ENCODE peak calls at places on chromosomes 4 and X, in six cellular contexts. One of them, this sample, is unnamed.

GRCh38 chrX:28058906-28059305 is 77.7 kb upstream of the DCAF8L1 start:
- DNase-seq in HepG2: no peak
- DNase-seq in GM12878: no peak
- DNase-seq in K562: no peak
- DNase-seq in H1: no peak
- DNase-seq in GM12891: no peak
- DNase-seq in this sample: no peak

GRCh38 chrX:3177851-3178250 is 136.6 kb downstream of the ARSF start:
- DNase-seq in K562: no peak
- DNase-seq in HepG2: peak; percentile 1
- DNase-seq in GM12878: no peak
- DNase-seq in H1: no peak
- DNase-seq in GM12891: no peak
- DNase-seq in this sample: no peak

GRCh38 chrX:6021316-6022091 is 207.2 kb downstream of the NLGN4X start:
- DNase-seq in H1: peak; percentile 61
- DNase-seq in GM12878: no peak
- DNase-seq in K562: no peak
- DNase-seq in GM12891: peak; percentile 1
- DNase-seq in HepG2: peak; percentile 2
- DNase-seq in this sample: peak; percentile 5

GRCh38 chr4:176425035-176425434 is 105.3 kb downstream of the SPCS3 start:
- DNase-seq in GM12878: no peak
- DNase-seq in GM12891: no peak
- DNase-seq in HepG2: no peak
- DNase-seq in K562: no peak
- DNase-seq in H1: no peak
- DNase-seq in this sample: no peak

GRCh38 chr4:6751611-6752485 is 30.7 kb upstream of the KIAA0232 start:
- DNase-seq in K562: no peak
- DNase-seq in HepG2: no peak
- DNase-seq in H1: no peak
- DNase-seq in GM12891: no peak
- DNase-seq in GM12878: no peak
- DNase-seq in this sample: no peak

GRCh38 chr4:30828290-30828926 is 108.2 kb downstream of the PCDH7 start:
- DNase-seq in HepG2: no peak
- DNase-seq in GM12891: no peak
- DNase-seq in K562: no peak
- DNase-seq in GM12878: no peak
- DNase-seq in H1: no peak
- DNase-seq in this sample: no peak

GRCh38 chrX:129719931-129720520 is 18.8 kb upstream of the XPNPEP2 start:
- DNase-seq in GM12891: no peak
- DNase-seq in HepG2: no peak
- DNase-seq in GM12878: no peak
- DNase-seq in H1: no peak
- DNase-seq in K562: no peak
- DNase-seq in this sample: no peak

GRCh38 chrX:129908636-129909035 is 2.7 kb downstream of the UTP14A start:
- DNase-seq in GM12891: no peak
- DNase-seq in GM12878: no peak
- DNase-seq in K562: no peak
- DNase-seq in H1: no peak
- DNase-seq in HepG2: peak; percentile 13
- DNase-seq in this sample: no peak

GRCh38 chr4:61406677-61407076 is 206.6 kb downstream of the ADGRL3 start:
- DNase-seq in H1: no peak
- DNase-seq in GM12891: no peak
- DNase-seq in K562: no peak
- DNase-seq in HepG2: no peak
- DNase-seq in GM12878: no peak
- DNase-seq in this sample: no peak

GRCh38 chrX:106952988-106953387 is 32.8 kb downstream of the CLDN2 start:
- DNase-seq in K562: no peak
- DNase-seq in H1: no peak
- DNase-seq in HepG2: no peak
- DNase-seq in GM12891: no peak
- DNase-seq in GM12878: no peak
- DNase-seq in this sample: no peak

GRCh38 chr4:47531241-47531953 is 46.3 kb downstream of the ATP10D start:
- DNase-seq in K562: no peak
- DNase-seq in GM12878: peak; percentile 86
- DNase-seq in HepG2: peak; percentile 16
- DNase-seq in H1: no peak
- DNase-seq in GM12891: no peak
- DNase-seq in this sample: peak; percentile 6
- TF ChIP-seq TAF1 in K562: no peak
- TF ChIP-seq TAF1 in GM12878: no peak
- TF ChIP-seq TAF1 in HepG2: no peak
- TF ChIP-seq TAF1 in H1: no peak
- TF ChIP-seq TAF1 in GM12891: no peak
- TF ChIP-seq TAF1 in this sample: no peak

GRCh38 chrX:49310371-49310770 is 6.9 kb downstream of the GAGE10 start:
- DNase-seq in HepG2: no peak
- DNase-seq in H1: no peak
- DNase-seq in GM12891: no peak
- DNase-seq in K562: no peak
- DNase-seq in GM12878: no peak
- DNase-seq in this sample: no peak
- TF ChIP-seq POLR2A in HepG2: no peak
- TF ChIP-seq POLR2A in H1: no peak
- TF ChIP-seq POLR2A in GM12891: no peak
- TF ChIP-seq POLR2A in K562: no peak
- TF ChIP-seq POLR2A in GM12878: no peak
- TF ChIP-seq POLR2A in this sample: no peak

DNA sequence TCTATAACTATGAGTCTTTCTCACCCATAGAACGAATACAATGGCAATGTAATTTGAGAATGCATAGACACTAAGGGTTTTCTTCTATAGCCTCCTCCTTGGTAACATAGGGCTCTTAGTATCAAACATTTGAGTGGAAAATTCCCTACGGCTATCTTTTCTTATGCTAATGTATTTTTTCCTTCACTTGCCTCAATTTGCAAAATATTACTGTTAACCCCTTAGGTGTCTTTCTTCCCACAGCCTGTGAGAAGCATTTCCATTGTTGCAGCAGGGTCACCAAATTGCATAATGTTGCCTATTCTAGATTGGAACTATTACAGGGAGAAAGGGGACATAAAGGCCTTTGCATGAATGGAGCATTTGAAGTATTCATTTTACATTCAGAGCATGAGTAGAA is 140.5 kb upstream of the RAPGEF2 start:
- DNase-seq in GM12891: no peak
- DNase-seq in GM12878: no peak
- DNase-seq in HepG2: no peak
- DNase-seq in K562: no peak
- DNase-seq in H1: no peak
- DNase-seq in this sample: no peak
- TF ChIP-seq POLR2AphosphoS5 in GM12891: no peak
- TF ChIP-seq POLR2AphosphoS5 in GM12878: no peak
- TF ChIP-seq POLR2AphosphoS5 in HepG2: no peak
- TF ChIP-seq POLR2AphosphoS5 in K562: no peak
- TF ChIP-seq POLR2AphosphoS5 in H1: no peak
- TF ChIP-seq POLR2AphosphoS5 in this sample: no peak

GRCh38 chrX:31147175-31147574 is 75.3 kb upstream of the FTHL17 start:
- DNase-seq in GM12878: no peak
- DNase-seq in K562: no peak
- DNase-seq in HepG2: no peak
- DNase-seq in GM12891: no peak
- DNase-seq in H1: no peak
- DNase-seq in this sample: no peak
- TF ChIP-seq TAF1 in GM12878: no peak
- TF ChIP-seq TAF1 in K562: no peak
- TF ChIP-seq TAF1 in HepG2: no peak
- TF ChIP-seq TAF1 in GM12891: no peak
- TF ChIP-seq TAF1 in H1: no peak
- TF ChIP-seq TAF1 in this sample: no peak

GRCh38 chr4:85777908-85778808 is 303.2 kb downstream of the ARHGAP24 start:
- DNase-seq in K562: no peak
- DNase-seq in H1: no peak
- DNase-seq in GM12878: peak; percentile 59
- DNase-seq in HepG2: no peak
- DNase-seq in GM12891: no peak
- DNase-seq in this sample: no peak
- TF ChIP-seq POLR2A in K562: no peak
- TF ChIP-seq POLR2A in H1: no peak
- TF ChIP-seq POLR2A in GM12878: no peak
- TF ChIP-seq POLR2A in HepG2: no peak
- TF ChIP-seq POLR2A in GM12891: no peak
- TF ChIP-seq POLR2A in this sample: no peak

GRCh38 chr4:144209491-144209890 is 69.0 kb upstream of the GYPA start:
- DNase-seq in K562: no peak
- DNase-seq in H1: no peak
- DNase-seq in GM12891: no peak
- DNase-seq in HepG2: no peak
- DNase-seq in GM12878: no peak
- DNase-seq in this sample: no peak

GRCh38 chr4:144208074-144208473 is 67.6 kb upstream of the GYPA start:
- DNase-seq in H1: no peak
- DNase-seq in K562: no peak
- DNase-seq in GM12878: no peak
- DNase-seq in HepG2: no peak
- DNase-seq in GM12891: no peak
- DNase-seq in this sample: no peak

GRCh38 chr4:144202091-144202490 is 61.6 kb upstream of the GYPA start:
- DNase-seq in GM12878: no peak
- DNase-seq in GM12891: no peak
- DNase-seq in K562: no peak
- DNase-seq in HepG2: no peak
- DNase-seq in H1: no peak
- DNase-seq in this sample: no peak

GRCh38 chr4:144204431-144204830 is 63.9 kb upstream of the GYPA start:
- DNase-seq in GM12878: no peak
- DNase-seq in K562: no peak
- DNase-seq in H1: no peak
- DNase-seq in HepG2: no peak
- DNase-seq in GM12891: no peak
- DNase-seq in this sample: no peak
- TF ChIP-seq POLR2AphosphoS5 in GM12878: no peak
- TF ChIP-seq POLR2AphosphoS5 in K562: no peak
- TF ChIP-seq POLR2AphosphoS5 in H1: no peak
- TF ChIP-seq POLR2AphosphoS5 in HepG2: no peak
- TF ChIP-seq POLR2AphosphoS5 in GM12891: no peak
- TF ChIP-seq POLR2AphosphoS5 in this sample: no peak

GRCh38 chr4:40908702-40909362 is 159.1 kb downstream of the NSUN7 start:
- DNase-seq in GM12878: peak; percentile 40
- DNase-seq in GM12891: peak; percentile 68
- DNase-seq in K562: peak; percentile 80
- DNase-seq in HepG2: peak; percentile 59
- DNase-seq in H1: peak; percentile 88
- DNase-seq in this sample: peak; percentile 66

GRCh38 chr4:40910706-40911105 is 161.0 kb downstream of the NSUN7 start:
- DNase-seq in H1: no peak
- DNase-seq in GM12878: no peak
- DNase-seq in HepG2: no peak
- DNase-seq in K562: no peak
- DNase-seq in GM12891: no peak
- DNase-seq in this sample: no peak

GRCh38 chr4:40908297-40908696 is 158.5 kb downstream of the NSUN7 start:
- DNase-seq in H1: no peak
- DNase-seq in HepG2: no peak
- DNase-seq in GM12878: no peak
- DNase-seq in GM12891: no peak
- DNase-seq in K562: no peak
- DNase-seq in this sample: no peak

GRCh38 chr4:40912455-40913055 is 162.8 kb downstream of the NSUN7 start:
- DNase-seq in HepG2: no peak
- DNase-seq in GM12878: no peak
- DNase-seq in K562: no peak
- DNase-seq in H1: no peak
- DNase-seq in GM12891: no peak
- DNase-seq in this sample: no peak

GRCh38 chr4:40909363-40909876 is 159.7 kb downstream of the NSUN7 start:
- DNase-seq in H1: no peak
- DNase-seq in HepG2: no peak
- DNase-seq in GM12878: no peak
- DNase-seq in GM12891: no peak
- DNase-seq in K562: no peak
- DNase-seq in this sample: no peak
- TF ChIP-seq TAF1 in H1: no peak
- TF ChIP-seq TAF1 in HepG2: no peak
- TF ChIP-seq TAF1 in GM12878: no peak
- TF ChIP-seq TAF1 in GM12891: no peak
- TF ChIP-seq TAF1 in K562: no peak
- TF ChIP-seq TAF1 in this sample: no peak

DNA sequence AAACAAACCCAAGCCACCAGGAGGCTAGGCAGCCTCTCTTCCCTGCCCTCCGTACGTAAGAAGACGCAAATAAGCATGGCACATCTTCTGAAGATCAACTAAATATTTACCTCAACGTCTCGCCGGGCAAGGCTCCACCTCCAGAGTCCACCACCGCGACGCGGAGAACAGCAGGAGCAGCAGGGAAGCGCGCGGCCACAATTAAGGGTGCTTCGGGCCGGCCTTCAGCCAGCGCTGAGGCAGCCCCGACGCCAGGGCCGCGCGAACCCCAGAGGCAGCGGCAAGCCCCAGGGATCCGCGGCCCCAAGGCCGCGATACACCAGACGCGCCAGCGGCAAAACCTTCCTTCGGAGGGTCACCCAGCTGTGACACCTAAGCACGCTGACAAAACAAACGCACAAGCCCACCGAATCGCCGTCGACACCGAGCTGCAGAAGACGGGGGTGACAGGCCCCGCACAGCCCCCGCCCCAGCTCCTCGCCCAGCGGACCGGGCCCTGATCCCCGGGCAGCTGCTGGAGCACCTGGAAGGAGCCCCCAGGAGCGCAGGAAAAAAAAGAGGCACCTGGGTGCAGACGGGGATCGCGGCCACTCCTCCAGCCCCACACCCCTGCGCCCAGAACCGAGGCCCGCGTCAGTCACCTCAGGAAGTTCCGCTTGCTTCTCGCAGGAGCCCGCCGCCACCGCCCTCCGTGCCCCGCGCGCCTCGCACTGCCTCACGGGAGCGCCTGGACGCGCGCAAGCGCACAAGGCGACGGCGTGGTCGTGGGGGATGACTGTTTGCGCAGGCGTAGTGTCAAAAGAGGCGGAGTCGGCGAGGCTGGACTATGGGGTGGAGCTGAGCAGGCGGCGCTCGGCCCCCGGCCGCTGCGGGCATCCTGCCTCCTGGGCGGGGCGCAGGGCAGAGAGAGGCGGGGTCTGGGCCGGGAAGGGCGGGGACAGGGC is at the start of the genes HAUS3 and POLN:
- DNase-seq in H1: peak; percentile 99
- DNase-seq in K562: peak; percentile 99
- DNase-seq in HepG2: peak; percentile 90
- DNase-seq in GM12891: peak; percentile 98
- DNase-seq in GM12878: peak; percentile 94
- DNase-seq in this sample: peak; percentile 97
- TF ChIP-seq POLR2A in H1: peak; percentile 68
- TF ChIP-seq POLR2A in K562: peak; percentile 80
- TF ChIP-seq POLR2A in HepG2: peak; percentile 55
- TF ChIP-seq POLR2A in GM12891: peak; percentile 35
- TF ChIP-seq POLR2A in GM12878: peak; percentile 92
- TF ChIP-seq POLR2A in this sample: peak; percentile 88